ENCODE peak calls at places on chromosomes 11 and 22, in eight cellular contexts. N is B cell, G is myocyte, X is mesenteric fat pad, V is NCI-H345, L is SK-N-SH, C is BJ, R is HFFc6. S is an unnamed sample.

GRCh38 chr11:129298990-129299389 is 76.7 kb upstream of the BARX2 start:
- DNase-seq in N (no peak), G (peak; percentile 53), X (no peak), V (no peak), L (no peak), C (no peak), R (no peak), S (no peak)

GRCh38 chr11:113184498-113184897 is 129.9 kb upstream of the TTC12 start:
- DNase-seq in N (no peak), G (peak; percentile 66), X (no peak), V (no peak), L (no peak), C (peak; percentile 67), R (peak; percentile 73), S (no peak)

GRCh38 chr22:37012262-37012904 is 6.9 kb downstream of the TST start:
- DNase-seq in N (no peak), G (no peak), X (no peak), V (no peak), L (no peak), C (no peak), R (no peak), S (no peak)

GRCh38 chr11:7671807-7672206 is 1.5 kb downstream of the CYB5R2 start:
- DNase-seq in N (no peak), G (no peak), X (no peak), V (no peak), L (no peak), C (no peak), R (no peak), S (no peak)

GRCh38 chr11:99795999-99796398 is 775.2 kb downstream of the CNTN5 start:
- DNase-seq in N (no peak), G (no peak), X (no peak), V (no peak), L (no peak), C (no peak), R (no peak), S (no peak)

GRCh38 chr22:28395920-28396447 is 283.7 kb downstream of the TTC28 start:
- DNase-seq in N (no peak), G (peak; percentile 1), X (no peak), V (no peak), L (no peak), C (no peak), R (peak; percentile 60), S (no peak)

GRCh38 chr22:32106930-32107329 is 52.2 kb downstream of the C22orf42 start:
- DNase-seq in N (no peak), G (peak; percentile 46), X (no peak), V (no peak), L (no peak), C (no peak), R (no peak), S (no peak)

GRCh38 chr11:33980896-33981295 is 70.6 kb upstream of the CAPRIN1 start:
- DNase-seq in N (no peak), G (no peak), X (no peak), V (peak; percentile 94), L (no peak), C (no peak), R (no peak), S (no peak)

GRCh38 chr11:66059966-66060680 is 8.0 kb downstream of the SF3B2 start:
- DNase-seq in N (no peak), G (no peak), X (no peak), V (no peak), L (no peak), C (no peak), R (no peak), S (no peak)

GRCh38 chr11:43278302-43278956 is 33.4 kb upstream of the API5 start:
- DNase-seq in N (no peak), G (peak; percentile 34), X (no peak), V (peak; percentile 27), L (peak; percentile 59), C (no peak), R (no peak), S (no peak)

S was measured in CD8-positive, alpha-beta memory T cell.